ENCODE peak calls at places on chromosomes 16 and 17, in four cellular contexts. M is HepG2, C is H1, V is GM12878. Z is an unnamed sample.
A peak's percentile ranks its signal among the peaks of the same experiment; 100 is the strongest.

GRCh38 chr16:11460820-11461594 is 115.7 kb downstream of the RMI2 start:
- DNase-seq in V (no peak), C (no peak), M (no peak), Z (no peak)

GRCh38 chr16:85253127-85253941 is 141.1 kb upstream of the CIBAR2 start:
- DNase-seq in C (peak; percentile 95), M (peak; percentile 31), V (no peak), Z (peak; percentile 93)

GRCh38 chr16:839643-840408 is 39.3 kb upstream of the GNG13 start:
- DNase-seq in C (no peak), M (no peak), V (no peak), Z (no peak)

GRCh38 chr17:45398800-45399199 is 33.9 kb downstream of the ARHGAP27 start:
- DNase-seq in M (no peak), V (no peak), C (no peak), Z (no peak)

GRCh38 chr17:80885922-80886582 is 105.6 kb upstream of the CHMP6 start:
- DNase-seq in V (no peak), C (no peak), M (no peak), Z (no peak)

GRCh38 chr16:70162041-70162451 is 11.5 kb upstream of the CLEC18C start:
- DNase-seq in C (no peak), V (no peak), M (peak; percentile 77), Z (peak; percentile 9)

GRCh38 chr16:86834451-86835035 is 256.2 kb downstream of the FOXL1 start:
- DNase-seq in C (peak; percentile 67), V (no peak), M (no peak), Z (no peak)

GRCh38 chr17:80111702-80112470 is 10.5 kb downstream of the GAA start:
- DNase-seq in V (no peak), C (peak; percentile 63), M (no peak), Z (peak; percentile 56)

GRCh38 chr17:72614476-72614870 is 478.0 kb downstream of the SLC39A11 start:
- DNase-seq in M (no peak), V (no peak), C (no peak), Z (no peak)

GRCh38 chr17:7667616-7668406 is 17.1 kb downstream of the ATP1B2 start:
- DNase-seq in C (no peak), M (no peak), V (no peak), Z (no peak)

GRCh38 chr16:82641336-82641984 is 14.7 kb downstream of the CDH13 start:
- DNase-seq in M (no peak), V (no peak), C (no peak), Z (no peak)

GRCh38 chr16:71472041-71472440 is 10.0 kb upstream of the ZNF23 start:
- DNase-seq in V (no peak), C (no peak), M (no peak), Z (no peak)

GRCh38 chr16:54987081-54987480 is 56.4 kb downstream of the IRX5 start:
- DNase-seq in M (no peak), C (no peak), V (no peak), Z (no peak)

GRCh38 chr16:85029413-85029794 is 1.8 kb downstream of the KIAA0513 start:
- DNase-seq in V (peak; percentile 20), C (no peak), M (no peak), Z (peak; percentile 45)

GRCh38 chr16:89827383-89828198 is 684 bp upstream of the SPIRE2 start:
- DNase-seq in V (no peak), M (peak; percentile 79), C (peak; percentile 84), Z (peak; percentile 79)

GRCh38 chr16:84315422-84315821 is 20.7 kb downstream of the WFDC1 start:
- DNase-seq in V (no peak), C (no peak), M (peak; percentile 46), Z (no peak)

GRCh38 chr17:522912-523311 is 170.3 kb upstream of the RPH3AL start:
- DNase-seq in M (no peak), V (no peak), C (peak; percentile 58), Z (no peak)

GRCh38 chr17:7258731-7259554 is 3.3 kb downstream of the CLDN7 start:
- DNase-seq in C (no peak), M (peak; percentile 78), V (no peak), Z (no peak)

GRCh38 chr17:77300016-77300686 is 159.4 kb downstream of the SEC14L1 start:
- DNase-seq in V (no peak), M (peak; percentile 53), C (no peak), Z (no peak)

GRCh38 chr17:65711671-65712276 is 150.3 kb upstream of the AXIN2 start:
- DNase-seq in M (no peak), C (no peak), V (no peak), Z (no peak)

GRCh38 chr17:36524428-36524876 is 10.2 kb downstream of the MYO19 start:
- DNase-seq in C (no peak), M (no peak), V (no peak), Z (no peak)

GRCh38 chr17:39527220-39527813 is 66.0 kb downstream of the CDK12 start:
- DNase-seq in C (no peak), V (no peak), M (peak; percentile 33), Z (no peak)

GRCh38 chr16:87114832-87115231 is 202.4 kb downstream of the C16orf95 start:
- DNase-seq in V (no peak), M (no peak), C (no peak), Z (no peak)

GRCh38 chr17:7415784-7416183 is 4.3 kb upstream of the SPEM1 start:
- DNase-seq in V (no peak), M (no peak), C (no peak), Z (no peak)

GRCh38 chr17:72432143-72432604 is 311.4 kb downstream of the SOX9 start:
- DNase-seq in C (no peak), M (no peak), V (no peak), Z (peak; percentile 85)

GRCh38 chr17:83133302-83134121 is 54.1 kb downstream of the METRNL start:
- DNase-seq in C (no peak), V (no peak), M (no peak), Z (peak; percentile 67)

GRCh38 chr17:76252040-76252954 is 12.0 kb upstream of the RNF157 start:
- DNase-seq in V (no peak), C (no peak), M (peak; percentile 94), Z (no peak)
- TF ChIP-seq TCF12 in V (no peak), C (no peak), M (no peak), Z (no peak)

GRCh38 chr16:14485131-14485551 is 144.9 kb downstream of the PARN start:
- DNase-seq in C (no peak), M (peak; percentile 70), V (no peak), Z (no peak)

GRCh38 chr16:14487579-14487978 is 142.5 kb downstream of the PARN start:
- DNase-seq in C (no peak), V (no peak), M (no peak), Z (peak; percentile 20)

GRCh38 chr16:14489460-14489859 is 140.6 kb downstream of the PARN start:
- DNase-seq in M (peak; percentile 57), C (no peak), V (no peak), Z (peak; percentile 46)

GRCh38 chr16:14485811-14486519 is 144.1 kb downstream of the PARN start:
- DNase-seq in V (no peak), M (no peak), C (no peak), Z (no peak)

GRCh38 chr16:14486520-14487303 is 143.3 kb downstream of the PARN start:
- DNase-seq in C (no peak), V (no peak), M (peak; percentile 98), Z (peak; percentile 68)
- TF ChIP-seq TCF12 in C (no peak), V (no peak), M (no peak), Z (peak; percentile 82)

DNA sequence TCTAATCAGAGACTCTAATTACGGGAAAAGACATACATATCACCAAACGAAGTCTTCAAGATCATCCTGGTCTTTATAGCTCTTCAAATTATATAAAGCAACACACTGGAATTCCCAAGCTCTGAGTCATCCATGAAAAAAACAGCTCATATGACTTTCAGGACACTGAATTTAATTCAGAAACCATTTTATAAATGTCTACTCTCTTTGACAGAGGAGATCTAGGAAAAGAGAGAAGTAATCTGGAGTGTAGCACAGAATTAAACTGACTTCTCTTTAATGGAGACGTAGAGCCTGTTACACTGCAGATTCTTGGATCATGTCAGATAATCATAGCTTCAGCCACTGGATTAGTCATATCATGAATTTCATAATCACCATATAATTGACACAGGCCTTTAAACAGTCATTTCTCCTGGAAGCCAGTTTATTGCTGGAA is 86.8 kb upstream of the WSB1 start:
- DNase-seq in V (no peak), C (no peak), M (no peak), Z (no peak)
- TF ChIP-seq TCF12 in V (no peak), C (no peak), M (no peak), Z (no peak)

DNA sequence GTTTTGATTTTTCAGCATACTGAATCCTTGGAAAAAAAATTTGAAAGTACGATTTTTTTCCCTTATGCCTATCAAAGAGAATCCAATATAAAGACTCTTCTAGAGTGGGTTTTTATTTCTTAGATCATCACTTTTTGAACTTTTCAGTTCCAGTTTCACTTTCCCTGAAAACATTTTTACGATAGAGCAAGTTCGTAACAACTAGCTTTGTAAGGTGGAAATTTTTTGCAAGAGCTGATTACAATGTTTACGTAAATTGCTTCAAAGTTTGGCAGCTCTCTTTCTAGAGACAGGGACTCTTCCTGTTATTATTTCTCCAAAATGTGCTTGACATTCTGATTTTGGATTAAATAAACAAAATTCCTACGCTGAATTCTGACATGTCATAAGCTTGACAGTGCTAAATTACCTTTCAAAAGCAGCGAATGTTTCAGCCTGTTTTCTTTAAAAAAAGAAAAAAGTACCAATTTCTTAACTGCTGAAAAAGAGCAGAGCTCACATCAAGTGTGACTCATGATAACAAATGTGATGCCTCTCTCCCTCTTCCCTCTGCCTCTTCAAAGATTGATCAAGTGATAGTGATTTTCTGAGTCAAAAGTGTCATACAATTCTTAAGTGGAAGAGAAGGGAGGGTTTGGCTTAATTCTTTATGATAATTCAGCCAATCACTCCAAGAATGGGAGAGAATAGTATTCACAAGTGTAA is 175.2 kb downstream of the KCNJ2 start:
- DNase-seq in C (no peak), M (no peak), V (no peak), Z (no peak)
- TF ChIP-seq TCF12 in C (no peak), M (no peak), V (no peak), Z (peak; percentile 89)

GRCh38 chr16:60608971-60609370 is 1427.3 kb downstream of the CDH8 start:
- DNase-seq in V (no peak), C (no peak), M (no peak), Z (no peak)

DNA sequence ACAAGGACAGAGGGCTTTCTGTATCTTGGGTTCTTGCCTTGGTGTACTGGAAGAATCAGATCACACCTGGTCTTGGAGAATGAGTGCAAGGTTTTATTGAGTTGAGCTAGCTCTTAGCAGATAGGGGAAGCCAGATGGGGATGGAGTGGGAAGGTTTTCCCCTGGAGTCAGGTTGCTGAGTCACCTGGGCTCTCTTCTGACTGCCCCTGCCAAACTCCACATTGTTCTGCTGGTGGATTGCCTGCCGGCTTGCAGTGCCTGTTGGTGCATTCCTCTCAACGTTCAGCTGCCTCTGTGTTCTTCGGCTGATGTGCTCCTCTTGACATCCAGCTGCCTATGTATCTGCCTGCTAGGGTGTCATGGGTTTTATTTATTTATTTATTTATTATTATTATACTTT is 1431.1 kb downstream of the CDH8 start:
- DNase-seq in M (no peak), C (no peak), V (no peak), Z (no peak)
- TF ChIP-seq TCF12 in M (no peak), C (no peak), V (no peak), Z (no peak)

GRCh38 chr16:20612551-20613470 is 36.6 kb upstream of the ACSM2B start:
- DNase-seq in C (no peak), M (no peak), V (no peak), Z (no peak)
- TF ChIP-seq TCF12 in C (no peak), M (no peak), V (no peak), Z (no peak)

GRCh38 chr17:13027246-13027645 is 9.4 kb upstream of the ELAC2 start:
- DNase-seq in C (no peak), V (no peak), M (no peak), Z (no peak)
- TF ChIP-seq TCF12 in C (no peak), V (no peak), M (no peak), Z (no peak)

Z was measured in SK-N-SH.